ENCODE peak calls at places on chromosome 6, in nine cellular contexts. One of them, this sample, is unnamed.

GRCh38 chr6:65646494-65647035 is 60.5 kb downstream of the EYS start:
- DNase-seq in body of pancreas: no peak
- DNase-seq in tibial nerve: no peak
- DNase-seq in GM12892: no peak
- DNase-seq in esophagus muscularis mucosa: no peak
- DNase-seq in H54: no peak
- DNase-seq in GM12878: no peak
- DNase-seq in HepG2: no peak
- DNase-seq in lower leg skin: no peak
- DNase-seq in this sample: no peak

GRCh38 chr6:83741089-83741488 is 32.2 kb upstream of the SNAP91 start:
- DNase-seq in body of pancreas: no peak
- DNase-seq in tibial nerve: no peak
- DNase-seq in GM12892: no peak
- DNase-seq in esophagus muscularis mucosa: no peak
- DNase-seq in H54: no peak
- DNase-seq in GM12878: no peak
- DNase-seq in HepG2: no peak
- DNase-seq in lower leg skin: no peak
- DNase-seq in this sample: no peak

GRCh38 chr6:116108836-116109235 is 8.2 kb downstream of the NT5DC1 start:
- DNase-seq in body of pancreas: no peak
- DNase-seq in tibial nerve: no peak
- DNase-seq in GM12892: no peak
- DNase-seq in esophagus muscularis mucosa: no peak
- DNase-seq in H54: no peak
- DNase-seq in GM12878: no peak
- DNase-seq in HepG2: no peak
- DNase-seq in lower leg skin: no peak
- DNase-seq in this sample: no peak

GRCh38 chr6:40906759-40907158 is 132.3 kb downstream of the UNC5CL start:
- DNase-seq in body of pancreas: no peak
- DNase-seq in tibial nerve: no peak
- DNase-seq in GM12892: no peak
- DNase-seq in esophagus muscularis mucosa: no peak
- DNase-seq in H54: peak
- DNase-seq in GM12878: no peak
- DNase-seq in HepG2: no peak
- DNase-seq in lower leg skin: no peak
- DNase-seq in this sample: no peak

GRCh38 chr6:157392927-157393666 is 12.1 kb downstream of the ZDHHC14 start:
- DNase-seq in body of pancreas: no peak
- DNase-seq in tibial nerve: no peak
- DNase-seq in GM12892: no peak
- DNase-seq in esophagus muscularis mucosa: no peak
- DNase-seq in H54: no peak
- DNase-seq in GM12878: no peak
- DNase-seq in HepG2: no peak
- DNase-seq in lower leg skin: no peak
- DNase-seq in this sample: no peak

GRCh38 chr6:14458669-14459266 is 341.2 kb downstream of the CD83 start:
- DNase-seq in body of pancreas: no peak
- DNase-seq in tibial nerve: no peak
- DNase-seq in GM12892: no peak
- DNase-seq in esophagus muscularis mucosa: no peak
- DNase-seq in H54: peak
- DNase-seq in GM12878: no peak
- DNase-seq in HepG2: no peak
- DNase-seq in lower leg skin: no peak
- DNase-seq in this sample: no peak

GRCh38 chr6:166862287-166862977 is 93.9 kb downstream of the RNASET2 start:
- DNase-seq in body of pancreas: peak
- DNase-seq in tibial nerve: no peak
- DNase-seq in GM12892: peak
- DNase-seq in esophagus muscularis mucosa: peak
- DNase-seq in H54: no peak
- DNase-seq in GM12878: no peak
- DNase-seq in HepG2: no peak
- DNase-seq in lower leg skin: no peak
- DNase-seq in this sample: no peak

GRCh38 chr6:89067796-89068195 is 12.8 kb upstream of the PNRC1 start:
- DNase-seq in body of pancreas: peak
- DNase-seq in tibial nerve: no peak
- DNase-seq in GM12892: no peak
- DNase-seq in esophagus muscularis mucosa: no peak
- DNase-seq in H54: no peak
- DNase-seq in GM12878: no peak
- DNase-seq in HepG2: no peak
- DNase-seq in lower leg skin: no peak
- DNase-seq in this sample: no peak

GRCh38 chr6:143283887-143284640 is 166.4 kb downstream of the ADAT2 start:
- DNase-seq in body of pancreas: no peak
- DNase-seq in tibial nerve: no peak
- DNase-seq in GM12892: no peak
- DNase-seq in esophagus muscularis mucosa: no peak
- DNase-seq in H54: no peak
- DNase-seq in GM12878: no peak
- DNase-seq in HepG2: no peak
- DNase-seq in lower leg skin: no peak
- DNase-seq in this sample: no peak

GRCh38 chr6:62102387-62102786 is 183.6 kb downstream of the KHDRBS2 start:
- DNase-seq in body of pancreas: no peak
- DNase-seq in tibial nerve: no peak
- DNase-seq in GM12892: no peak
- DNase-seq in esophagus muscularis mucosa: no peak
- DNase-seq in H54: no peak
- DNase-seq in GM12878: no peak
- DNase-seq in HepG2: no peak
- DNase-seq in lower leg skin: no peak
- DNase-seq in this sample: no peak

GRCh38 chr6:138157986-138158638 is 3.6 kb upstream of the ARFGEF3 start:
- DNase-seq in body of pancreas: peak
- DNase-seq in tibial nerve: no peak
- DNase-seq in GM12892: no peak
- DNase-seq in esophagus muscularis mucosa: no peak
- DNase-seq in H54: no peak
- DNase-seq in GM12878: no peak
- DNase-seq in HepG2: no peak
- DNase-seq in lower leg skin: no peak
- DNase-seq in this sample: no peak

GRCh38 chr6:15615837-15616236 is 47.0 kb downstream of the DTNBP1 start:
- DNase-seq in body of pancreas: no peak
- DNase-seq in tibial nerve: no peak
- DNase-seq in GM12892: no peak
- DNase-seq in esophagus muscularis mucosa: no peak
- DNase-seq in H54: no peak
- DNase-seq in GM12878: no peak
- DNase-seq in HepG2: peak
- DNase-seq in lower leg skin: no peak
- DNase-seq in this sample: no peak

GRCh38 chr6:155171109-155171746 is 92.6 kb upstream of the CLDN20 start:
- DNase-seq in body of pancreas: no peak
- DNase-seq in tibial nerve: no peak
- DNase-seq in GM12892: peak
- DNase-seq in esophagus muscularis mucosa: no peak
- DNase-seq in H54: no peak
- DNase-seq in GM12878: peak
- DNase-seq in HepG2: peak
- DNase-seq in lower leg skin: peak
- DNase-seq in this sample: peak

GRCh38 chr6:148814082-148814790 is 67.4 kb downstream of the UST start:
- DNase-seq in body of pancreas: no peak
- DNase-seq in tibial nerve: no peak
- DNase-seq in GM12892: no peak
- DNase-seq in esophagus muscularis mucosa: no peak
- DNase-seq in H54: no peak
- DNase-seq in GM12878: no peak
- DNase-seq in HepG2: no peak
- DNase-seq in lower leg skin: no peak
- DNase-seq in this sample: no peak
- TF ChIP-seq POLR2A in body of pancreas: no peak
- TF ChIP-seq POLR2A in tibial nerve: no peak
- TF ChIP-seq POLR2A in GM12892: no peak
- TF ChIP-seq POLR2A in esophagus muscularis mucosa: no peak
- TF ChIP-seq POLR2A in H54: no peak
- TF ChIP-seq POLR2A in GM12878: no peak
- TF ChIP-seq POLR2A in HepG2: no peak
- TF ChIP-seq POLR2A in lower leg skin: no peak
- TF ChIP-seq POLR2A in this sample: no peak

GRCh38 chr6:37205189-37205996 is 35.4 kb downstream of the PIM1 start:
- DNase-seq in body of pancreas: no peak
- DNase-seq in tibial nerve: no peak
- DNase-seq in GM12892: no peak
- DNase-seq in esophagus muscularis mucosa: no peak
- DNase-seq in H54: no peak
- DNase-seq in GM12878: no peak
- DNase-seq in HepG2: no peak
- DNase-seq in lower leg skin: no peak
- DNase-seq in this sample: no peak
- TF ChIP-seq POLR2A in body of pancreas: no peak
- TF ChIP-seq POLR2A in tibial nerve: no peak
- TF ChIP-seq POLR2A in GM12892: no peak
- TF ChIP-seq POLR2A in esophagus muscularis mucosa: no peak
- TF ChIP-seq POLR2A in H54: no peak
- TF ChIP-seq POLR2A in GM12878: no peak
- TF ChIP-seq POLR2A in HepG2: no peak
- TF ChIP-seq POLR2A in lower leg skin: no peak
- TF ChIP-seq POLR2A in this sample: no peak

DNA sequence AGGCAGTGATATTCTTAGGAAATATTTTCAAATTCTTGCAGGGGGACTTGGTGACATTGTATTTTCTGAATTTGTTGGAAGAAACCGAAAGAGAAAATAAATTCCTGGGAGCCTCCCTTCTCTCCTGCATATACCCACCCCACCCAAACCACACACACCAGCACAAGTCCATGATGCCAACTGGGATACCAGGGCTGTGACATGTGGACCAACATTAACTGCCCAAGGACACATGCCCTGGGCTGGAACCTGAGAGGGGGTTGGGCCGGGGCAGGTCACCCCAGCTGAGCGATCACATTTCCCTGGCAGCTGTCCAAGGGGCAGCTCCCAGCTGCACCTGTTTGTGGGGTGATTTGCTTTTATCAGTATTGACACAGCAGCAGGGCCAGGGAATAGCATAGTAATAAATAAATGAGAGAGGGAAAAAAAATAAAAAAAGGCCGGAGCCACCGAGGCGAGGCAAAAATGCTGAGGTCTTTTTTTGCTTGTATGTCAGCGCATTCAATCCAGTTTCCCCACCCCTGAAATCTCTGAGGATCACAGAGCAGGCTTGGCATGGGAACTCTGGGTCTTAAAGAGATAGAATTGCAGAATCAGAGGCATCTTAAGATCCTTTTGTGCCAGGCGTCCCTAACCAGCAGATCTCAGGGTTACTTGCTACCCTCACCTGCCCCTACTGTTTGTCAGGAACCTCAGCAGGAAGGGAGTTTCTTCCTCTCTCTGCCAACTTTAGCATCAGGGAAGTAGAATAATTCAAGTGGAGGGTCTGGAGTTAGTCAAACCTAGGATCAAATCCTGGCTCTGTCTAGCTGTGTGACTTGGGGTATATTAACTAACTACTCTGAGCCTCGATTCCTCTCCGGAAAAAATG is 66.5 kb upstream of the PIM1 start:
- DNase-seq in body of pancreas: peak
- DNase-seq in tibial nerve: no peak
- DNase-seq in GM12892: no peak
- DNase-seq in esophagus muscularis mucosa: no peak
- DNase-seq in H54: peak
- DNase-seq in GM12878: no peak
- DNase-seq in HepG2: peak
- DNase-seq in lower leg skin: peak
- DNase-seq in this sample: peak
- TF ChIP-seq POLR2A in body of pancreas: peak
- TF ChIP-seq POLR2A in tibial nerve: no peak
- TF ChIP-seq POLR2A in GM12892: no peak
- TF ChIP-seq POLR2A in esophagus muscularis mucosa: no peak
- TF ChIP-seq POLR2A in H54: no peak
- TF ChIP-seq POLR2A in GM12878: no peak
- TF ChIP-seq POLR2A in HepG2: no peak
- TF ChIP-seq POLR2A in lower leg skin: no peak
- TF ChIP-seq POLR2A in this sample: no peak

GRCh38 chr6:108736832-108737231 is 111.4 kb upstream of the ARMC2 start:
- DNase-seq in body of pancreas: no peak
- DNase-seq in tibial nerve: no peak
- DNase-seq in GM12892: no peak
- DNase-seq in esophagus muscularis mucosa: no peak
- DNase-seq in H54: peak
- DNase-seq in GM12878: no peak
- DNase-seq in HepG2: peak
- DNase-seq in lower leg skin: peak
- DNase-seq in this sample: peak

GRCh38 chr6:108734336-108734922 is 113.8 kb upstream of the ARMC2 start:
- DNase-seq in body of pancreas: peak
- DNase-seq in tibial nerve: no peak
- DNase-seq in GM12892: no peak
- DNase-seq in esophagus muscularis mucosa: no peak
- DNase-seq in H54: no peak
- DNase-seq in GM12878: no peak
- DNase-seq in HepG2: no peak
- DNase-seq in lower leg skin: no peak
- DNase-seq in this sample: no peak

GRCh38 chr6:108735991-108736345 is 112.3 kb upstream of the ARMC2 start:
- DNase-seq in body of pancreas: no peak
- DNase-seq in tibial nerve: no peak
- DNase-seq in GM12892: no peak
- DNase-seq in esophagus muscularis mucosa: no peak
- DNase-seq in H54: no peak
- DNase-seq in GM12878: no peak
- DNase-seq in HepG2: no peak
- DNase-seq in lower leg skin: no peak
- DNase-seq in this sample: no peak

GRCh38 chr6:108733706-108734105 is 114.5 kb upstream of the ARMC2 start:
- DNase-seq in body of pancreas: no peak
- DNase-seq in tibial nerve: no peak
- DNase-seq in GM12892: no peak
- DNase-seq in esophagus muscularis mucosa: no peak
- DNase-seq in H54: no peak
- DNase-seq in GM12878: no peak
- DNase-seq in HepG2: no peak
- DNase-seq in lower leg skin: no peak
- DNase-seq in this sample: no peak

DNA sequence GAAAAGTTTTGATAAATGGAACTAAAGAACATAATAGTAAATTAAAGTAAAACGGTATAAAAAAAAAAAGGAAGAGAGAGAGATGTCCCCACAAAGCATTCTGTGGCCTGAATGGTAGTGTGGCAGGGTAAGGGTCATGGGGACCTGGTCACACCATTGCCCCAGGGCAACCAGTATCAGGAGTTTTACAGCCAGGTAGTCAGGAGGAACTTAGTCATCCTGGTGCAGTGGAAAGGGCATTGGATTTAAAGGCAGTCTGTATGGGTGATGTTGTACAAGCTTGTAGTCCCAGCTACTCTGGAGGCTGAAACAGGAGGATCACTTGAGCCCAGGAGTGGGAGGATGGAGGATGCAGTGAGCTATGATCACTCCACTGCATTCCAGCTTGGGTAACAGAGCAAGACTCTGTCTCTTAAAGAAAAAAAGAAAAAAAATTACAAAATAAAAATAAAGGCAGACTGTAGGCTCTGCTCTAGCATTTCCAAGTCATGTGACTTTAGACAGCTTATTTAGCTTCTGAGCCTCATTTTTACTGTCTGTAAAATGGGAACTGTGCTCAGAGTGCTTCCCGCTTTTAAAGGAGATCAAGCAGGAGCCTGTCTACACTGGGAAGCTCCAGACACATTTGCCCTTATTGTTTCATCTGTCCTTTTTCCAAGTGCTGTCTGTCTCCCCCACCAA is 112.8 kb upstream of the ARMC2 start:
- DNase-seq in body of pancreas: no peak
- DNase-seq in tibial nerve: no peak
- DNase-seq in GM12892: no peak
- DNase-seq in esophagus muscularis mucosa: no peak
- DNase-seq in H54: no peak
- DNase-seq in GM12878: no peak
- DNase-seq in HepG2: no peak
- DNase-seq in lower leg skin: no peak
- DNase-seq in this sample: no peak
- TF ChIP-seq POLR2A in body of pancreas: no peak
- TF ChIP-seq POLR2A in tibial nerve: no peak
- TF ChIP-seq POLR2A in GM12892: no peak
- TF ChIP-seq POLR2A in esophagus muscularis mucosa: no peak
- TF ChIP-seq POLR2A in H54: no peak
- TF ChIP-seq POLR2A in GM12878: no peak
- TF ChIP-seq POLR2A in HepG2: no peak
- TF ChIP-seq POLR2A in lower leg skin: no peak
- TF ChIP-seq POLR2A in this sample: no peak

This sample was measured in uterus.